ENCODE peak calls at places on chromosome 22, in seven cellular contexts. M, Q, V, I, P, X and E are unnamed samples.

GRCh38 chr22:42388130-42388797 is 43.9 kb downstream of the NFAM1 start:
- DNase-seq in Q (peak), I (peak), M (no peak), P (no peak), X (no peak), V (no peak), E (peak)

GRCh38 chr22:47547881-47548630 is 785.6 kb downstream of the TBC1D22A start:
- DNase-seq in X (no peak), V (no peak), I (no peak), Q (no peak), M (no peak), P (no peak), E (no peak)

GRCh38 chr22:42313804-42314581 is 43.5 kb upstream of the TCF20 start:
- DNase-seq in V (peak), I (peak), Q (peak), P (no peak), X (peak), M (peak), E (no peak)

GRCh38 chr22:20613301-20613700 is 105.9 kb downstream of the MED15 start:
- DNase-seq in V (no peak), M (no peak), Q (no peak), X (no peak), I (no peak), P (no peak), E (no peak)

GRCh38 chr22:20015971-20016733 is 471 bp downstream of the ARVCF start:
- DNase-seq in Q (no peak), V (peak), X (no peak), P (peak), I (no peak), M (peak), E (no peak)

GRCh38 chr22:23149743-23150238 is 4.5 kb downstream of the RAB36 start:
- DNase-seq in X (no peak), I (no peak), Q (no peak), P (no peak), M (no peak), V (no peak), E (no peak)

GRCh38 chr22:22881116-22882032 is 6.2 kb upstream of the IGLL5 start:
- DNase-seq in Q (peak), V (no peak), M (no peak), I (no peak), P (no peak), X (peak), E (no peak)

GRCh38 chr22:38049812-38050619 is 7.2 kb upstream of the PICK1 start:
- DNase-seq in M (no peak), Q (no peak), V (no peak), P (no peak), I (peak), X (no peak), E (no peak)

GRCh38 chr22:39144101-39144815 is 8.2 kb downstream of the CBX7 start:
- DNase-seq in Q (no peak), M (peak), P (no peak), V (no peak), X (peak), I (no peak), E (no peak)

GRCh38 chr22:45686842-45687241 is 15.2 kb downstream of the ATXN10 start:
- DNase-seq in V (no peak), X (no peak), I (no peak), M (peak), P (no peak), Q (no peak), E (no peak)